ENCODE peak calls at places on chromosomes 5 and 9, in five cellular contexts. One of them, this sample, is unnamed. For H3K4me1, the result is how much of the 10 kb centered on the place peaks cover.

GRCh38 chr5:102921341-102922047 is 166.4 kb downstream of the PAM start:
- DNase-seq in effector memory CD4-positive, alpha-beta T cell: no peak
- DNase-seq in PC-3: peak
- DNase-seq in lower lobe of right lung: no peak
- DNase-seq in tibial artery: no peak
- DNase-seq in this sample: no peak

GRCh38 chr9:83405674-83406255 is 132.4 kb downstream of the FRMD3 start:
- DNase-seq in effector memory CD4-positive, alpha-beta T cell: no peak
- DNase-seq in PC-3: no peak
- DNase-seq in lower lobe of right lung: no peak
- DNase-seq in tibial artery: no peak
- DNase-seq in this sample: no peak

GRCh38 chr5:151134228-151134627 is 23.4 kb downstream of the ANXA6 start:
- DNase-seq in effector memory CD4-positive, alpha-beta T cell: no peak
- DNase-seq in PC-3: no peak
- DNase-seq in lower lobe of right lung: no peak
- DNase-seq in tibial artery: no peak
- DNase-seq in this sample: no peak

GRCh38 chr5:151523335-151523734 is 67.8 kb downstream of the FAT2 start:
- DNase-seq in effector memory CD4-positive, alpha-beta T cell: no peak
- DNase-seq in PC-3: peak
- DNase-seq in lower lobe of right lung: no peak
- DNase-seq in tibial artery: no peak
- DNase-seq in this sample: no peak

GRCh38 chr9:17907780-17908513 is 329.1 kb downstream of the SH3GL2 start:
- DNase-seq in effector memory CD4-positive, alpha-beta T cell: no peak
- DNase-seq in PC-3: no peak
- DNase-seq in lower lobe of right lung: no peak
- DNase-seq in tibial artery: no peak
- DNase-seq in this sample: no peak

GRCh38 chr5:172845190-172845975 is 11.3 kb downstream of the ERGIC1 start:
- DNase-seq in effector memory CD4-positive, alpha-beta T cell: no peak
- DNase-seq in PC-3: no peak
- DNase-seq in lower lobe of right lung: no peak
- DNase-seq in tibial artery: no peak
- DNase-seq in this sample: no peak

GRCh38 chr9:125902224-125902623 is 155.1 kb downstream of the PBX3 start:
- DNase-seq in effector memory CD4-positive, alpha-beta T cell: no peak
- DNase-seq in PC-3: peak
- DNase-seq in lower lobe of right lung: no peak
- DNase-seq in tibial artery: no peak
- DNase-seq in this sample: no peak

GRCh38 chr5:418681-419121 is 24.3 kb upstream of the EXOC3 start:
- DNase-seq in effector memory CD4-positive, alpha-beta T cell: no peak
- DNase-seq in PC-3: no peak
- DNase-seq in lower lobe of right lung: peak
- DNase-seq in tibial artery: peak
- DNase-seq in this sample: no peak

GRCh38 chr5:117504245-117504644 is 929.6 kb upstream of the SEMA6A start:
- DNase-seq in effector memory CD4-positive, alpha-beta T cell: no peak
- DNase-seq in PC-3: no peak
- DNase-seq in lower lobe of right lung: no peak
- DNase-seq in tibial artery: no peak
- DNase-seq in this sample: no peak

GRCh38 chr5:173477320-173478055 is 139.0 kb downstream of the BOD1 start:
- DNase-seq in effector memory CD4-positive, alpha-beta T cell: no peak
- DNase-seq in PC-3: no peak
- DNase-seq in lower lobe of right lung: no peak
- DNase-seq in tibial artery: no peak
- DNase-seq in this sample: no peak

GRCh38 chr5:174204914-174205313 is 159.4 kb downstream of the NSG2 start:
- DNase-seq in effector memory CD4-positive, alpha-beta T cell: no peak
- DNase-seq in PC-3: peak
- DNase-seq in lower lobe of right lung: no peak
- DNase-seq in tibial artery: no peak
- DNase-seq in this sample: no peak

GRCh38 chr9:87267701-87268100 is 230.0 kb upstream of the DAPK1 start:
- DNase-seq in effector memory CD4-positive, alpha-beta T cell: no peak
- DNase-seq in PC-3: no peak
- DNase-seq in lower lobe of right lung: no peak
- DNase-seq in tibial artery: peak
- DNase-seq in this sample: no peak

GRCh38 chr9:93302586-93303257 is 118.8 kb downstream of the WNK2 start:
- DNase-seq in effector memory CD4-positive, alpha-beta T cell: peak
- DNase-seq in PC-3: peak
- DNase-seq in lower lobe of right lung: peak
- DNase-seq in tibial artery: peak
- DNase-seq in this sample: peak

GRCh38 chr9:19992556-19992955 is 203.7 kb upstream of the SLC24A2 start:
- DNase-seq in effector memory CD4-positive, alpha-beta T cell: no peak
- DNase-seq in PC-3: peak
- DNase-seq in lower lobe of right lung: no peak
- DNase-seq in tibial artery: no peak
- DNase-seq in this sample: no peak

GRCh38 chr9:19149230-19149629 is 21.9 kb upstream of the PLIN2 start:
- DNase-seq in effector memory CD4-positive, alpha-beta T cell: no peak
- DNase-seq in PC-3: no peak
- DNase-seq in lower lobe of right lung: no peak
- DNase-seq in tibial artery: no peak
- DNase-seq in this sample: no peak

GRCh38 chr9:5626727-5627634 is 1.9 kb upstream of the RIC1 start:
- DNase-seq in effector memory CD4-positive, alpha-beta T cell: peak
- DNase-seq in PC-3: peak
- DNase-seq in lower lobe of right lung: no peak
- DNase-seq in tibial artery: peak
- DNase-seq in this sample: no peak

GRCh38 chr5:53970510-53970909 is 339.9 kb downstream of the ARL15 start:
- DNase-seq in effector memory CD4-positive, alpha-beta T cell: no peak
- DNase-seq in PC-3: no peak
- DNase-seq in lower lobe of right lung: no peak
- DNase-seq in tibial artery: no peak
- DNase-seq in this sample: no peak

GRCh38 chr5:79729686-79730085 is 40.0 kb downstream of the CMYA5 start:
- DNase-seq in effector memory CD4-positive, alpha-beta T cell: no peak
- DNase-seq in PC-3: no peak
- DNase-seq in lower lobe of right lung: no peak
- DNase-seq in tibial artery: no peak
- DNase-seq in this sample: no peak

GRCh38 chr5:132426525-132427138 is 57.1 kb downstream of the SLC22A5 start:
- DNase-seq in effector memory CD4-positive, alpha-beta T cell: peak
- DNase-seq in PC-3: peak
- DNase-seq in lower lobe of right lung: peak
- DNase-seq in tibial artery: peak
- DNase-seq in this sample: peak

GRCh38 chr5:144004751-144005150 is 165.7 kb downstream of the YIPF5 start:
- DNase-seq in effector memory CD4-positive, alpha-beta T cell: no peak
- DNase-seq in PC-3: no peak
- DNase-seq in lower lobe of right lung: no peak
- DNase-seq in tibial artery: no peak
- DNase-seq in this sample: no peak

GRCh38 chr5:140633081-140633471 is at the start of gene CD14:
- DNase-seq in effector memory CD4-positive, alpha-beta T cell: no peak
- DNase-seq in PC-3: peak
- DNase-seq in lower lobe of right lung: peak
- DNase-seq in tibial artery: peak
- DNase-seq in this sample: no peak

GRCh38 chr9:94639045-94639995 is at the start of gene FBP1:
- DNase-seq in effector memory CD4-positive, alpha-beta T cell: peak
- DNase-seq in PC-3: peak
- DNase-seq in lower lobe of right lung: peak
- DNase-seq in tibial artery: peak
- DNase-seq in this sample: peak

GRCh38 chr9:94639996-94640376 is 668 bp upstream of the FBP1 start:
- DNase-seq in effector memory CD4-positive, alpha-beta T cell: no peak
- DNase-seq in PC-3: peak
- DNase-seq in lower lobe of right lung: no peak
- DNase-seq in tibial artery: no peak
- DNase-seq in this sample: no peak

GRCh38 chr9:94643176-94643575 is 3.9 kb upstream of the FBP1 start:
- DNase-seq in effector memory CD4-positive, alpha-beta T cell: no peak
- DNase-seq in PC-3: no peak
- DNase-seq in lower lobe of right lung: peak
- DNase-seq in tibial artery: no peak
- DNase-seq in this sample: no peak

GRCh38 chr9:94642526-94642925 is 3.2 kb upstream of the FBP1 start:
- DNase-seq in effector memory CD4-positive, alpha-beta T cell: no peak
- DNase-seq in PC-3: no peak
- DNase-seq in lower lobe of right lung: no peak
- DNase-seq in tibial artery: no peak
- DNase-seq in this sample: no peak

GRCh38 chr9:94638335-94639044 is 828 bp downstream of the FBP1 start:
- DNase-seq in effector memory CD4-positive, alpha-beta T cell: no peak
- DNase-seq in PC-3: no peak
- DNase-seq in lower lobe of right lung: no peak
- DNase-seq in tibial artery: no peak
- DNase-seq in this sample: no peak
- H3K27ac ChIP-seq in effector memory CD4-positive, alpha-beta T cell: no peak
- H3K27ac ChIP-seq in PC-3: no peak
- H3K27ac ChIP-seq in lower lobe of right lung: peak
- H3K27ac ChIP-seq in tibial artery: no peak
- H3K27ac ChIP-seq in this sample: no peak

DNA sequence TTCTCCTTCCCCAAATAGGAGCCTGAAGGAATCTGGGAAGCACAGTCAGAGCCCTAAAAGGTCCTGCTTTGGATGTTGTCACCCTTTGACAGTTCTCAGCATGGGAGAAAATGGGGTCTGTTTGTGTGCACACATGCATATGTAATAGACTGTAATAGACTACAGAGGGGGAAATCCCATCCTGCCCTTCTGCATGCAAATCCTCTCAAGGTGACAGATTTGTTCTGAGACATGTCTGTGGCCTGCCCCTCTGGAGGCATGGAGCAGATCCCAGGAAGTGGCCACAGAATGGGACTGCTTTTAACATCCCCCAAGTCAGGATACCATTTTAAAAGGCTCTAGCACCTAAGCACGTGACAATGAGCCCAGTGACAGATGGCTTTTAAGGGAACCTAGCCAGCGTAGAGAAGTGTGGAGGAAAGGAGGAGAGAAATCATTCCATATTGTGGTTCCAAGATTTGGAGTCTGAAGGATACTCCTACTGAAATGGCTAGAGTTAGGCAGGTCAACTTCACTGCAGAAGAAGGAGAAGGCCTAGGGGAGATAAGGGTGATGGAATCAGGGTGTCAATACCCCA is 483.5 kb downstream of the SPOCK1 start:
- DNase-seq in effector memory CD4-positive, alpha-beta T cell: no peak
- DNase-seq in PC-3: no peak
- DNase-seq in lower lobe of right lung: no peak
- DNase-seq in tibial artery: no peak
- DNase-seq in this sample: no peak
- H3K4me3 ChIP-seq in effector memory CD4-positive, alpha-beta T cell: no peak
- H3K4me3 ChIP-seq in PC-3: no peak
- H3K4me3 ChIP-seq in lower lobe of right lung: no peak
- H3K4me3 ChIP-seq in tibial artery: no peak
- H3K4me3 ChIP-seq in this sample: no peak

DNA sequence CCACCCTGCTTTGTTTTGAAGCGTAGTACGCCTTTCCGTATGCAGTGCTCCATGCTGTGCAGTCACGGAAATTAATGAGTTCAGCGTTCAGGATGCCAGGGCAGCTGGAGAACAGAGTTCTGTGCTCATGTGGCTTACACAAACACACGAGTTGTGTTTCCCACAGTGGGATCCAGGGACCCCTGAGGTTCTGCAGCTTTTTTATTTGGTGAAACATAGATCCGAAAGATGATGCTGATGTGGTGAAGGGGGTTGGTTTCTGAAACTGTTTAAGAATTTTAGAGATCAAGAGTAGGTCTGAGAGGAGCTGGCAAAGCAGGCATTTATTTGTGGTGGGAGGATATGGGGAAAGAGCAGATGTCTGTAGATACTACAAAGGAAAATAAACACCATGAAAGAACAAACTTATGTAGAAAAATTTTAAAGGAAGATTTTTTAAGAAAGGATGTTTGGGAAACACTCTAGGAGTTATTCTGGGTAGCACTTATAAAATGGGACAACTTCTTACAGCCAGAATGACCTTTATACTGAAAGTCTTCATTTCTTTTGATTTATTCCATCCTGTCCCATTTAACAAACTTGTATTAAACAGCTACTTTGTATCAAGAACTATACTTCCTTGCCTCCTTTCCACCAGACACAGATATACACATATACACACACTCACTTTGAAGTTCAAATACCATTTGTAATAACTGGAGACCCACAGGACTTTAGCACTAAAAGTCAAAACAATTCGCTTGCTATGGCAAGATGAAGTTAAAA is 52.8 kb downstream of the ITGA1 start:
- DNase-seq in effector memory CD4-positive, alpha-beta T cell: no peak
- DNase-seq in PC-3: no peak
- DNase-seq in lower lobe of right lung: no peak
- DNase-seq in tibial artery: no peak
- DNase-seq in this sample: no peak
- H3K4me1 ChIP-seq in effector memory CD4-positive, alpha-beta T cell: under half
- H3K4me1 ChIP-seq in PC-3: under half
- H3K4me1 ChIP-seq in lower lobe of right lung: under half
- H3K4me1 ChIP-seq in tibial artery: under half
- H3K4me1 ChIP-seq in this sample: under half

GRCh38 chr9:134353539-134353938 is 27.3 kb downstream of the RXRA start:
- DNase-seq in effector memory CD4-positive, alpha-beta T cell: no peak
- DNase-seq in PC-3: no peak
- DNase-seq in lower lobe of right lung: no peak
- DNase-seq in tibial artery: no peak
- DNase-seq in this sample: no peak
- H3K27ac ChIP-seq in effector memory CD4-positive, alpha-beta T cell: no peak
- H3K27ac ChIP-seq in PC-3: no peak
- H3K27ac ChIP-seq in lower lobe of right lung: no peak
- H3K27ac ChIP-seq in tibial artery: no peak
- H3K27ac ChIP-seq in this sample: no peak

GRCh38 chr5:179880066-179880650 is 21.5 kb upstream of the MRNIP start:
- DNase-seq in effector memory CD4-positive, alpha-beta T cell: no peak
- DNase-seq in PC-3: no peak
- DNase-seq in lower lobe of right lung: peak
- DNase-seq in tibial artery: no peak
- DNase-seq in this sample: no peak

GRCh38 chr5:179883163-179883562 is 24.5 kb downstream of the TBC1D9B start:
- DNase-seq in effector memory CD4-positive, alpha-beta T cell: no peak
- DNase-seq in PC-3: no peak
- DNase-seq in lower lobe of right lung: no peak
- DNase-seq in tibial artery: no peak
- DNase-seq in this sample: no peak

GRCh38 chr5:179879690-179880010 is 21.0 kb upstream of the MRNIP start:
- DNase-seq in effector memory CD4-positive, alpha-beta T cell: no peak
- DNase-seq in PC-3: no peak
- DNase-seq in lower lobe of right lung: no peak
- DNase-seq in tibial artery: no peak
- DNase-seq in this sample: no peak

GRCh38 chr5:179880848-179881590 is 22.4 kb upstream of the MRNIP start:
- DNase-seq in effector memory CD4-positive, alpha-beta T cell: no peak
- DNase-seq in PC-3: no peak
- DNase-seq in lower lobe of right lung: no peak
- DNase-seq in tibial artery: no peak
- DNase-seq in this sample: no peak

GRCh38 chr5:179882338-179882737 is 23.7 kb upstream of the MRNIP start:
- DNase-seq in effector memory CD4-positive, alpha-beta T cell: no peak
- DNase-seq in PC-3: no peak
- DNase-seq in lower lobe of right lung: no peak
- DNase-seq in tibial artery: no peak
- DNase-seq in this sample: no peak
- H3K4me3 ChIP-seq in effector memory CD4-positive, alpha-beta T cell: no peak
- H3K4me3 ChIP-seq in PC-3: no peak
- H3K4me3 ChIP-seq in lower lobe of right lung: no peak
- H3K4me3 ChIP-seq in tibial artery: no peak
- H3K4me3 ChIP-seq in this sample: no peak

GRCh38 chr9:133543772-133544467 is 9.4 kb downstream of the ADAMTSL2 start:
- DNase-seq in effector memory CD4-positive, alpha-beta T cell: no peak
- DNase-seq in PC-3: no peak
- DNase-seq in lower lobe of right lung: no peak
- DNase-seq in tibial artery: no peak
- DNase-seq in this sample: no peak
- H3K4me1 ChIP-seq in effector memory CD4-positive, alpha-beta T cell: under half
- H3K4me1 ChIP-seq in PC-3: under half
- H3K4me1 ChIP-seq in lower lobe of right lung: half or more
- H3K4me1 ChIP-seq in tibial artery: under half
- H3K4me1 ChIP-seq in this sample: under half